ENCODE peak calls at places on chromosome 11, in eight cellular contexts. L is ELR; E is stimulated activated effector memory CD8-positive, alpha-beta T cell treated with anti-CD3 and anti-CD28 coated beads, Interleukin-12 subunit alpha, Interleukin-12 subunit beta, amount 100 ng/mL, for 72 hours; W is activated CD8-positive, alpha-beta memory T cell treated with anti-CD3 and anti-CD28 coated beads for 48 hours; R is GF-D8; H is effector CD4-positive, alpha-beta T cell; I is Kasumi-1; M is cardiac fibroblast. O is an unnamed sample.
A peak's percentile ranks its signal among the peaks of the same experiment; 100 is the strongest.

GRCh38 chr11:62614275-62614674 is 1.2 kb downstream of the ROM1 start:
- DNase-seq in L (peak; percentile 60), E (no peak), W (no peak), R (no peak), H (no peak), I (no peak), M (no peak), O (no peak)

GRCh38 chr11:100536979-100537378 is 150.1 kb upstream of the ARHGAP42 start:
- DNase-seq in L (no peak), E (no peak), W (no peak), R (no peak), H (no peak), I (no peak), M (no peak), O (no peak)

GRCh38 chr11:1740786-1741530 is 9.4 kb downstream of the IFITM10 start:
- DNase-seq in L (no peak), E (no peak), W (no peak), R (no peak), H (no peak), I (no peak), M (no peak), O (no peak)

GRCh38 chr11:95599959-95600586 is 189.5 kb downstream of the FAM76B start:
- DNase-seq in L (no peak), E (no peak), W (no peak), R (no peak), H (no peak), I (no peak), M (no peak), O (no peak)

GRCh38 chr11:57459112-57460016 is 964 bp upstream of the RTN4RL2 start:
- DNase-seq in L (no peak), E (no peak), W (no peak), R (no peak), H (no peak), I (peak; percentile 33), M (no peak), O (no peak)

GRCh38 chr11:64034411-64034811 is 1.3 kb upstream of the FLRT1 start:
- DNase-seq in L (no peak), E (no peak), W (no peak), R (no peak), H (no peak), I (no peak), M (no peak), O (no peak)

GRCh38 chr11:102771351-102771750 is 9.1 kb downstream of the MMP10 start:
- DNase-seq in L (no peak), E (no peak), W (no peak), R (no peak), H (no peak), I (no peak), M (no peak), O (no peak)

GRCh38 chr11:43585877-43586608 is 94.5 kb upstream of the HSD17B12 start:
- DNase-seq in L (no peak), E (no peak), W (no peak), R (peak; percentile 35), H (no peak), I (no peak), M (no peak), O (no peak)

GRCh38 chr11:134764367-134764766 is 352.3 kb upstream of the B3GAT1 start:
- DNase-seq in L (no peak), E (no peak), W (no peak), R (no peak), H (no peak), I (no peak), M (no peak), O (no peak)

GRCh38 chr11:10770626-10771254 is 19.7 kb downstream of the CTR9 start:
- DNase-seq in L (peak; percentile 69), E (no peak), W (no peak), R (no peak), H (no peak), I (peak; percentile 23), M (peak; percentile 66), O (no peak)

GRCh38 chr11:124946735-124947141 is 7.3 kb upstream of the CCDC15 start:
- DNase-seq in L (no peak), E (no peak), W (no peak), R (no peak), H (no peak), I (no peak), M (peak; percentile 10), O (no peak)

GRCh38 chr11:82038151-82038550 is 695.5 kb downstream of the FAM181B start:
- DNase-seq in L (no peak), E (no peak), W (no peak), R (no peak), H (no peak), I (no peak), M (no peak), O (no peak)

GRCh38 chr11:77211040-77211451 is 83.0 kb downstream of the MYO7A start:
- DNase-seq in L (no peak), E (no peak), W (no peak), R (no peak), H (no peak), I (no peak), M (no peak), O (no peak)

GRCh38 chr11:108871152-108871551 is 206.3 kb downstream of the DDX10 start:
- DNase-seq in L (peak; percentile 75), E (no peak), W (no peak), R (no peak), H (no peak), I (peak; percentile 35), M (peak; percentile 82), O (no peak)

O was measured in mesothelial cell of epicardium.